ENCODE peak calls at places on chromosomes 6 and 20, in five cellular contexts. One of them, this sample, is unnamed.

GRCh38 chr20:61756966-61757677 is 308.6 kb downstream of the TAF4 start:
- DNase-seq in psoas muscle: peak
- DNase-seq in NCI-H1092: no peak
- DNase-seq in CD8-positive, alpha-beta memory T cell: no peak
- DNase-seq in Peyer's patch: no peak
- DNase-seq in this sample: no peak

GRCh38 chr6:63573140-63573898 is 1.0 kb downstream of the LOC128125822 start:
- DNase-seq in psoas muscle: peak
- DNase-seq in NCI-H1092: no peak
- DNase-seq in CD8-positive, alpha-beta memory T cell: peak
- DNase-seq in Peyer's patch: peak
- DNase-seq in this sample: peak

GRCh38 chr20:49766979-49767419 is 45.6 kb upstream of the SLC9A8 start:
- DNase-seq in psoas muscle: no peak
- DNase-seq in NCI-H1092: no peak
- DNase-seq in CD8-positive, alpha-beta memory T cell: no peak
- DNase-seq in Peyer's patch: no peak
- DNase-seq in this sample: no peak

GRCh38 chr20:32203556-32204484 is 3.7 kb downstream of the PLAGL2 start:
- DNase-seq in psoas muscle: no peak
- DNase-seq in NCI-H1092: no peak
- DNase-seq in CD8-positive, alpha-beta memory T cell: no peak
- DNase-seq in Peyer's patch: no peak
- DNase-seq in this sample: no peak

GRCh38 chr6:151014404-151015150 is 149.1 kb downstream of the MTHFD1L start:
- DNase-seq in psoas muscle: peak
- DNase-seq in NCI-H1092: peak
- DNase-seq in CD8-positive, alpha-beta memory T cell: peak
- DNase-seq in Peyer's patch: peak
- DNase-seq in this sample: peak

GRCh38 chr6:42451146-42451594 is 556 bp downstream of the TRERF1 start:
- DNase-seq in psoas muscle: no peak
- DNase-seq in NCI-H1092: no peak
- DNase-seq in CD8-positive, alpha-beta memory T cell: no peak
- DNase-seq in Peyer's patch: peak
- DNase-seq in this sample: peak

GRCh38 chr6:33103776-33104175 is 28.0 kb downstream of the HLA-DPB1 start:
- DNase-seq in psoas muscle: no peak
- DNase-seq in NCI-H1092: no peak
- DNase-seq in CD8-positive, alpha-beta memory T cell: no peak
- DNase-seq in Peyer's patch: no peak
- DNase-seq in this sample: no peak

GRCh38 chr20:35174458-35175216 is 2.8 kb downstream of the PROCR start:
- DNase-seq in psoas muscle: peak
- DNase-seq in NCI-H1092: no peak
- DNase-seq in CD8-positive, alpha-beta memory T cell: no peak
- DNase-seq in Peyer's patch: no peak
- DNase-seq in this sample: no peak

GRCh38 chr6:44100088-44100550 is 27.1 kb downstream of the MRPL14 start:
- DNase-seq in psoas muscle: no peak
- DNase-seq in NCI-H1092: no peak
- DNase-seq in CD8-positive, alpha-beta memory T cell: no peak
- DNase-seq in Peyer's patch: no peak
- DNase-seq in this sample: no peak

GRCh38 chr20:58906894-58907293 is 54.4 kb downstream of the GNAS start:
- DNase-seq in psoas muscle: no peak
- DNase-seq in NCI-H1092: no peak
- DNase-seq in CD8-positive, alpha-beta memory T cell: no peak
- DNase-seq in Peyer's patch: no peak
- DNase-seq in this sample: no peak

This sample was measured in NCI-H526 treated with DMSO at 0.1 percent for 48 hours.